ENCODE peak calls at places on chromosomes 2 and 18, in five cellular contexts. I is endodermal cell, U is cardiac fibroblast, R is epithelial cell of esophagus, N is astrocyte of the cerebellum. Z is an unnamed sample.

GRCh38 chr2:67451086-67451832 is 54.1 kb downstream of the ETAA1 start:
- DNase-seq in I (no peak), U (peak; percentile 71), R (peak; percentile 100), N (no peak), Z (no peak)

GRCh38 chr2:85173909-85174308 is 40.7 kb downstream of the TCF7L1 start:
- DNase-seq in I (no peak), U (peak; percentile 33), R (no peak), N (no peak), Z (no peak)

GRCh38 chr2:12819721-12820120 is 103.0 kb downstream of the TRIB2 start:
- DNase-seq in I (no peak), U (peak; percentile 96), R (no peak), N (peak; percentile 43), Z (no peak)

GRCh38 chr2:120441744-120442471 is 96.0 kb downstream of the INHBB start:
- DNase-seq in I (peak; percentile 87), U (peak; percentile 28), R (peak; percentile 63), N (peak; percentile 5), Z (no peak)

GRCh38 chr2:39356922-39357639 is 80.0 kb downstream of the MAP4K3 start:
- DNase-seq in I (no peak), U (no peak), R (no peak), N (no peak), Z (no peak)

GRCh38 chr18:42030586-42031182 is 75.7 kb downstream of the PIK3C3 start:
- DNase-seq in I (peak; percentile 83), U (peak; percentile 31), R (peak; percentile 30), N (no peak), Z (no peak)

GRCh38 chr18:47731276-47731675 is 199.2 kb downstream of the SMAD2 start:
- DNase-seq in I (no peak), U (no peak), R (no peak), N (no peak), Z (no peak)

GRCh38 chr2:167943368-167943767 is 304.0 kb downstream of the STK39 start:
- DNase-seq in I (no peak), U (no peak), R (no peak), N (no peak), Z (no peak)

GRCh38 chr2:169511818-169512217 is 2.3 kb downstream of the KLHL41 start:
- DNase-seq in I (no peak), U (no peak), R (no peak), N (no peak), Z (no peak)

GRCh38 chr2:21599417-21599816 is 475.6 kb downstream of the TDRD15 start:
- DNase-seq in I (no peak), U (no peak), R (no peak), N (no peak), Z (no peak)

GRCh38 chr18:23354625-23355024 is 98.5 kb upstream of the RIOK3 start:
- DNase-seq in I (no peak), U (peak; percentile 34), R (peak; percentile 71), N (no peak), Z (no peak)

GRCh38 chr2:63846487-63846886 is 4.8 kb downstream of the UGP2 start:
- DNase-seq in I (no peak), U (peak; percentile 48), R (no peak), N (no peak), Z (no peak)

GRCh38 chr2:241799522-241800197 is 9.3 kb upstream of the NEU4 start:
- DNase-seq in I (peak; percentile 42), U (no peak), R (no peak), N (no peak), Z (no peak)

GRCh38 chr2:38075436-38076249 is at the start of gene CYP1B1:
- DNase-seq in I (peak; percentile 71), U (no peak), R (no peak), N (no peak), Z (no peak)

GRCh38 chr2:106972782-106973181 is 86.8 kb upstream of the ST6GAL2 start:
- DNase-seq in I (no peak), U (no peak), R (no peak), N (peak; percentile 40), Z (no peak)

GRCh38 chr18:9453273-9453672 is 22.0 kb upstream of the RALBP1 start:
- DNase-seq in I (no peak), U (peak; percentile 33), R (peak; percentile 31), N (no peak), Z (no peak)

DNA sequence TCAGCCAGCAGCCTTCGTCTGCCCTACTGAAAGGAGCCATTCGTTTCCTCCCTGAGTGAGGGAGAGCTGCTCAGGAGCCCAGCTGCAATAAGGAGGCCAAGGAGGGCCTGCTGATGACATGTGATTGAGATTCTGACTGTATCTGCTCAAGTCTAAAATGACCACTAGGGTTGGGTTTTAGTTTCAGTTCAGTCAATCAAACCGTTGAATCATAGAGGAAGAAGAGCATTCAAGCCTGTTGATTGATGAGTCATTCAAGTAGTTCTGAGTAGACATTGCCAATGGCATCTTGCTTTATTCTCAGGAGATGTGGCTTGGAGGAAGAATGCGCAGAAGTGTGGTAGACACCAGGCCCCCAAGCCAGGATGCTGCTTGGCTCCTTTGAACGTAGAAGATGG is 19.9 kb upstream of the BCL2L11 start:
- DNase-seq in I (no peak), U (no peak), R (peak; percentile 68), N (no peak), Z (no peak)
- TF ChIP-seq CTCF in I (peak; percentile 28), U (no peak), R (peak; percentile 14), N (no peak), Z (no peak)

GRCh38 chr18:76823574-76823973 is 1.2 kb downstream of the ZNF236 start:
- DNase-seq in I (peak; percentile 82), U (peak; percentile 22), R (peak; percentile 31), N (no peak), Z (no peak)
- TF ChIP-seq CTCF in I (peak; percentile 63), U (no peak), R (peak; percentile 18), N (peak; percentile 43), Z (peak; percentile 30)

GRCh38 chr18:657311-657997 is at the start of gene TYMS:
- DNase-seq in I (peak; percentile 92), U (peak; percentile 47), R (peak; percentile 75), N (no peak), Z (no peak)
- TF ChIP-seq CTCF in I (peak; percentile 42), U (no peak), R (no peak), N (peak; percentile 10), Z (no peak)

DNA sequence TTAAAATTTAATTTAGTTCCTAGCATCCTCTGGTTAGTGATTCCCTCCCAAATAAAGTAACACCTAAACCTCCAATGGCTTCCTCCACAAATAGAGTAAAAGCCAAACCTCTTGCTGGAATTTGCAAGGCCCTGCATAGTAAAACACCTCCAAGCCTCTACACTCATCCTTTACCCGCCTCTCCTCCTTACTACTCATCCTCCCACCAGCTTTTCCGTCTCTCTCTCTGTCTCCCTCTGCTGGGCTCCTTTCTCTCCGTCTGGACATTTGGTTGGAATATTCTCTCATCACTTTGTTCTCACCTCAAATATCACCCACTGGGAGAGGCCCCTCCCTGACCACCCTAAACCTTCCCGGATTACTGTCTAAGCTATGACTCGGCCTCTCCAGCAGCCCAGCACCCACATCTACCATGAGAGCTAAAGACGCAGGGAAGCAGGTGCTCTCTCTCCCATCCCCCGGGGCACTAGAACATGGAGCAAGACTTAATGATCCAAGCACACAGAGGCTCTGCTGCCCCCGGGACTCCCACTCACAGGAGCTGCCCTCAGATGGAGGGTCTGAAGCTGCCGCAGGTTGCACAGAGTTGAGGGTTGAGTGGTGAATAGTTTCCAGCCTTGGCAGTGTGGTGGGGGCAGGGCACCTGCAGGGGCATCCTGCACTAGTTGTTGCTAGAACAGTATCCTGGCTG is 167.2 kb downstream of the FBXO15 start:
- DNase-seq in I (peak; percentile 88), U (peak; percentile 7), R (peak; percentile 20), N (no peak), Z (no peak)
- TF ChIP-seq CTCF in I (peak; percentile 87), U (peak; percentile 46), R (peak; percentile 37), N (peak; percentile 46), Z (peak; percentile 38)

GRCh38 chr2:25339791-25340339 is 1.9 kb downstream of the DNMT3A start:
- DNase-seq in I (peak; percentile 87), U (no peak), R (no peak), N (no peak), Z (no peak)
- TF ChIP-seq CTCF in I (peak; percentile 47), U (no peak), R (no peak), N (no peak), Z (no peak)

GRCh38 chr18:72107647-72108046 is 436.5 kb downstream of the CBLN2 start:
- DNase-seq in I (peak; percentile 68), U (no peak), R (peak; percentile 44), N (peak; percentile 80), Z (no peak)
- TF ChIP-seq CTCF in I (no peak), U (no peak), R (no peak), N (no peak), Z (no peak)

GRCh38 chr18:38790303-38790702 is 1224.7 kb upstream of the CELF4 start:
- DNase-seq in I (peak; percentile 61), U (no peak), R (peak; percentile 45), N (no peak), Z (no peak)
- TF ChIP-seq CTCF in I (peak; percentile 79), U (no peak), R (peak; percentile 76), N (no peak), Z (no peak)

DNA sequence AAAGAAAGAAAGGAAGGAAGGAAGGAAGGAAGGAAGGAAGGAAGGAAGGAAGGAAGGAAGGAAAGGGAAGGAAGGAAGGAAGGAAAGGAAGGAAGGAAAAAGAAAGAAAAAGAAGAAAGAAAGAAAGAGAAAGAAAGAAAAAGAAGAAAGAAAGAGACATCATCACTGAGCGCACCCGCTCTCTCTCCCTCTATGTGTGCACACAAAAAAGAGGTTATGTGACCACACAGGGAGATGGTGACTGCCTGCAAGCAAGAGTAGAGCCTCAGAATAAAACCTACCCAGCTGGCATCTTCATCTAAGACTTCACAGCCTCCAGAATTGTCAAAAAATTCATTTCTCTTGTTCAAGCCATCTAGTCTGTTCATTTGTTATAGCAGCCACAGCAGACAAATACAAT is 1307.4 kb upstream of the ACVR2A start:
- DNase-seq in I (no peak), U (no peak), R (no peak), N (no peak), Z (no peak)
- TF ChIP-seq CTCF in I (no peak), U (no peak), R (no peak), N (no peak), Z (no peak)

GRCh38 chr2:69011611-69012157 is 1.3 kb upstream of the ANTXR1 start:
- DNase-seq in I (peak; percentile 60), U (no peak), R (no peak), N (no peak), Z (no peak)

GRCh38 chr2:69010437-69011194 is 2.4 kb upstream of the ANTXR1 start:
- DNase-seq in I (no peak), U (no peak), R (no peak), N (no peak), Z (no peak)

GRCh38 chr2:69013837-69014796 is 1.1 kb downstream of the ANTXR1 start:
- DNase-seq in I (peak; percentile 63), U (peak; percentile 79), R (no peak), N (no peak), Z (no peak)

GRCh38 chr2:69012310-69013122 is 463 bp upstream of the ANTXR1 start:
- DNase-seq in I (no peak), U (no peak), R (peak; percentile 49), N (no peak), Z (peak; percentile 60)

DNA sequence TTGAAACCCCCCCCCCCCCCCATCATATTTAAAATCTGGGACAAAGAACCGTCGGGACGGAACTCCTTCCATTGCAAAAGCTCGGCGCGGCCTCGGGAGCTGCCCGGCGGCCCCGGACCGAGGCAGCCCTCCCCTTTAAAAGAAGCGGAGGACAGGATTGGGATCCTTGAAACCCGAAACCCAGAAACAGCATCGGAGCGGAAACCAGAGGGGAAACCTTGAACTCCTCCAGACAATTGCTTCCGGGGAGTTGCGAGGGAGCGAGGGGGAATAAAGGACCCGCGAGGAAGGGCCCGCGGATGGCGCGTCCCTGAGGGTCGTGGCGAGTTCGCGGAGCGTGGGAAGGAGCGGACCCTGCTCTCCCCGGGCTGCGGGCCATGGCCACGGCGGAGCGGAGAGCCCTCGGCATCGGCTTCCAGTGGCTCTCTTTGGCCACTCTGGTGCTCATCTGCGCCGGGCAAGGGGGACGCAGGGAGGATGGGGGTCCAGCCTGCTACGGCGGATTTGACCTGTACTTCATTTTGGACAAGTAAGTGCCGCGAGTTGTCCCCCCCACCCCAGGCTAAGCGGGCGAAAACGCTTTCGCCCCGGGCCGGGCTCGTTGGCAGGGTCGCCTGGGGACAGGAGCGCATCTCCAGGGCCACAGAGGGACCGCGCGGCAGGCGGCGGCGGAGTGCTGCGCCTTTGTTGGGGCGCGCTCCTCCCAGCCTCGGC is at the start of gene ANTXR1:
- DNase-seq in I (peak; percentile 89), U (peak; percentile 91), R (peak; percentile 65), N (peak; percentile 64), Z (no peak)
- TF ChIP-seq CTCF in I (peak; percentile 15), U (no peak), R (no peak), N (no peak), Z (no peak)

Z was measured in AG09319.